ENCODE peak calls at places on chromosomes 6 and 20, in nine cellular contexts. One of them, this sample, is unnamed.

GRCh38 chr6:121660277-121660676 is 224.8 kb downstream of the GJA1 start:
- DNase-seq in activated CD4-positive, alpha-beta T cell treated with anti-CD3 and anti-CD28 coated beads, Interleukin-2, amount 50 U/mL, for 1 hour: no peak
- DNase-seq in occipital lobe: no peak
- DNase-seq in EL: no peak
- DNase-seq in naive thymus-derived CD8-positive, alpha-beta T cell: no peak
- DNase-seq in cerebellar cortex: no peak
- DNase-seq in NCI-H1105: no peak
- DNase-seq in RPMI7951: no peak
- DNase-seq in brain microvascular endothelial cell: no peak
- DNase-seq in this sample: no peak

GRCh38 chr6:167697316-167697715 is 129.4 kb upstream of the AFDN start:
- DNase-seq in activated CD4-positive, alpha-beta T cell treated with anti-CD3 and anti-CD28 coated beads, Interleukin-2, amount 50 U/mL, for 1 hour: no peak
- DNase-seq in occipital lobe: no peak
- DNase-seq in EL: no peak
- DNase-seq in naive thymus-derived CD8-positive, alpha-beta T cell: no peak
- DNase-seq in cerebellar cortex: no peak
- DNase-seq in NCI-H1105: no peak
- DNase-seq in RPMI7951: peak; percentile 17
- DNase-seq in brain microvascular endothelial cell: no peak
- DNase-seq in this sample: no peak

GRCh38 chr20:58892126-58892931 is 39.8 kb downstream of the GNAS start:
- DNase-seq in activated CD4-positive, alpha-beta T cell treated with anti-CD3 and anti-CD28 coated beads, Interleukin-2, amount 50 U/mL, for 1 hour: peak; percentile 72
- DNase-seq in occipital lobe: no peak
- DNase-seq in EL: peak; percentile 69
- DNase-seq in naive thymus-derived CD8-positive, alpha-beta T cell: peak; percentile 73
- DNase-seq in cerebellar cortex: peak; percentile 58
- DNase-seq in NCI-H1105: peak; percentile 85
- DNase-seq in RPMI7951: peak; percentile 71
- DNase-seq in brain microvascular endothelial cell: peak; percentile 34
- DNase-seq in this sample: peak; percentile 73

GRCh38 chr6:165660881-165661415 is 2.1 kb downstream of the PDE10A start:
- DNase-seq in activated CD4-positive, alpha-beta T cell treated with anti-CD3 and anti-CD28 coated beads, Interleukin-2, amount 50 U/mL, for 1 hour: no peak
- DNase-seq in occipital lobe: no peak
- DNase-seq in EL: no peak
- DNase-seq in naive thymus-derived CD8-positive, alpha-beta T cell: no peak
- DNase-seq in cerebellar cortex: no peak
- DNase-seq in NCI-H1105: peak; percentile 31
- DNase-seq in RPMI7951: no peak
- DNase-seq in brain microvascular endothelial cell: no peak
- DNase-seq in this sample: no peak

GRCh38 chr20:43507150-43508080 is at the start of gene L3MBTL1:
- DNase-seq in activated CD4-positive, alpha-beta T cell treated with anti-CD3 and anti-CD28 coated beads, Interleukin-2, amount 50 U/mL, for 1 hour: no peak
- DNase-seq in occipital lobe: no peak
- DNase-seq in EL: peak; percentile 56
- DNase-seq in naive thymus-derived CD8-positive, alpha-beta T cell: no peak
- DNase-seq in cerebellar cortex: peak; percentile 15
- DNase-seq in NCI-H1105: peak; percentile 25
- DNase-seq in RPMI7951: peak; percentile 21
- DNase-seq in brain microvascular endothelial cell: no peak
- DNase-seq in this sample: peak; percentile 23

GRCh38 chr6:153814136-153814535 is 224.9 kb upstream of the OPRM1 start:
- DNase-seq in activated CD4-positive, alpha-beta T cell treated with anti-CD3 and anti-CD28 coated beads, Interleukin-2, amount 50 U/mL, for 1 hour: no peak
- DNase-seq in occipital lobe: no peak
- DNase-seq in EL: peak; percentile 1
- DNase-seq in naive thymus-derived CD8-positive, alpha-beta T cell: no peak
- DNase-seq in cerebellar cortex: no peak
- DNase-seq in NCI-H1105: no peak
- DNase-seq in RPMI7951: no peak
- DNase-seq in brain microvascular endothelial cell: no peak
- DNase-seq in this sample: no peak

GRCh38 chr6:167825759-167826229 is 917 bp upstream of the AFDN start:
- DNase-seq in activated CD4-positive, alpha-beta T cell treated with anti-CD3 and anti-CD28 coated beads, Interleukin-2, amount 50 U/mL, for 1 hour: peak; percentile 18
- DNase-seq in occipital lobe: no peak
- DNase-seq in EL: peak; percentile 56
- DNase-seq in naive thymus-derived CD8-positive, alpha-beta T cell: no peak
- DNase-seq in cerebellar cortex: peak; percentile 39
- DNase-seq in NCI-H1105: peak; percentile 50
- DNase-seq in RPMI7951: peak; percentile 52
- DNase-seq in brain microvascular endothelial cell: no peak
- DNase-seq in this sample: no peak

GRCh38 chr6:7270320-7271204 is 42.4 kb downstream of the SSR1 start:
- DNase-seq in activated CD4-positive, alpha-beta T cell treated with anti-CD3 and anti-CD28 coated beads, Interleukin-2, amount 50 U/mL, for 1 hour: no peak
- DNase-seq in occipital lobe: no peak
- DNase-seq in EL: no peak
- DNase-seq in naive thymus-derived CD8-positive, alpha-beta T cell: no peak
- DNase-seq in cerebellar cortex: no peak
- DNase-seq in NCI-H1105: no peak
- DNase-seq in RPMI7951: no peak
- DNase-seq in brain microvascular endothelial cell: no peak
- DNase-seq in this sample: no peak

GRCh38 chr6:332671-333070 is 40.4 kb downstream of the DUSP22 start:
- DNase-seq in activated CD4-positive, alpha-beta T cell treated with anti-CD3 and anti-CD28 coated beads, Interleukin-2, amount 50 U/mL, for 1 hour: no peak
- DNase-seq in occipital lobe: no peak
- DNase-seq in EL: no peak
- DNase-seq in naive thymus-derived CD8-positive, alpha-beta T cell: no peak
- DNase-seq in cerebellar cortex: no peak
- DNase-seq in NCI-H1105: no peak
- DNase-seq in RPMI7951: peak; percentile 19
- DNase-seq in brain microvascular endothelial cell: peak; percentile 24
- DNase-seq in this sample: no peak

GRCh38 chr20:48708630-48709029 is 119.2 kb downstream of the PREX1 start:
- DNase-seq in activated CD4-positive, alpha-beta T cell treated with anti-CD3 and anti-CD28 coated beads, Interleukin-2, amount 50 U/mL, for 1 hour: no peak
- DNase-seq in occipital lobe: no peak
- DNase-seq in EL: no peak
- DNase-seq in naive thymus-derived CD8-positive, alpha-beta T cell: no peak
- DNase-seq in cerebellar cortex: no peak
- DNase-seq in NCI-H1105: no peak
- DNase-seq in RPMI7951: no peak
- DNase-seq in brain microvascular endothelial cell: no peak
- DNase-seq in this sample: no peak

GRCh38 chr6:167437888-167438484 is 113.1 kb downstream of the TTLL2 start:
- DNase-seq in activated CD4-positive, alpha-beta T cell treated with anti-CD3 and anti-CD28 coated beads, Interleukin-2, amount 50 U/mL, for 1 hour: no peak
- DNase-seq in occipital lobe: no peak
- DNase-seq in EL: no peak
- DNase-seq in naive thymus-derived CD8-positive, alpha-beta T cell: no peak
- DNase-seq in cerebellar cortex: no peak
- DNase-seq in NCI-H1105: no peak
- DNase-seq in RPMI7951: no peak
- DNase-seq in brain microvascular endothelial cell: no peak
- DNase-seq in this sample: no peak

GRCh38 chr20:49348563-49348962 is 70.7 kb upstream of the ZNFX1 start:
- DNase-seq in activated CD4-positive, alpha-beta T cell treated with anti-CD3 and anti-CD28 coated beads, Interleukin-2, amount 50 U/mL, for 1 hour: no peak
- DNase-seq in occipital lobe: no peak
- DNase-seq in EL: no peak
- DNase-seq in naive thymus-derived CD8-positive, alpha-beta T cell: no peak
- DNase-seq in cerebellar cortex: no peak
- DNase-seq in NCI-H1105: no peak
- DNase-seq in RPMI7951: no peak
- DNase-seq in brain microvascular endothelial cell: no peak
- DNase-seq in this sample: no peak

GRCh38 chr6:170172406-170172805 is 118.5 kb downstream of the DLL1 start:
- DNase-seq in activated CD4-positive, alpha-beta T cell treated with anti-CD3 and anti-CD28 coated beads, Interleukin-2, amount 50 U/mL, for 1 hour: no peak
- DNase-seq in occipital lobe: no peak
- DNase-seq in EL: no peak
- DNase-seq in naive thymus-derived CD8-positive, alpha-beta T cell: no peak
- DNase-seq in cerebellar cortex: no peak
- DNase-seq in NCI-H1105: no peak
- DNase-seq in RPMI7951: no peak
- DNase-seq in brain microvascular endothelial cell: no peak
- DNase-seq in this sample: no peak

GRCh38 chr20:33995053-33995816 is 1.5 kb downstream of the RALY start:
- DNase-seq in activated CD4-positive, alpha-beta T cell treated with anti-CD3 and anti-CD28 coated beads, Interleukin-2, amount 50 U/mL, for 1 hour: no peak
- DNase-seq in occipital lobe: no peak
- DNase-seq in EL: peak; percentile 15
- DNase-seq in naive thymus-derived CD8-positive, alpha-beta T cell: no peak
- DNase-seq in cerebellar cortex: no peak
- DNase-seq in NCI-H1105: no peak
- DNase-seq in RPMI7951: no peak
- DNase-seq in brain microvascular endothelial cell: no peak
- DNase-seq in this sample: no peak

GRCh38 chr6:2026133-2026532 is 219.3 kb downstream of the GMDS start:
- DNase-seq in activated CD4-positive, alpha-beta T cell treated with anti-CD3 and anti-CD28 coated beads, Interleukin-2, amount 50 U/mL, for 1 hour: no peak
- DNase-seq in occipital lobe: no peak
- DNase-seq in EL: no peak
- DNase-seq in naive thymus-derived CD8-positive, alpha-beta T cell: no peak
- DNase-seq in cerebellar cortex: no peak
- DNase-seq in NCI-H1105: no peak
- DNase-seq in RPMI7951: no peak
- DNase-seq in brain microvascular endothelial cell: no peak
- DNase-seq in this sample: no peak

GRCh38 chr6:119172813-119173212 is 94.3 kb upstream of the FAM184A start:
- DNase-seq in activated CD4-positive, alpha-beta T cell treated with anti-CD3 and anti-CD28 coated beads, Interleukin-2, amount 50 U/mL, for 1 hour: no peak
- DNase-seq in occipital lobe: no peak
- DNase-seq in EL: peak; percentile 7
- DNase-seq in naive thymus-derived CD8-positive, alpha-beta T cell: no peak
- DNase-seq in cerebellar cortex: no peak
- DNase-seq in NCI-H1105: no peak
- DNase-seq in RPMI7951: peak; percentile 85
- DNase-seq in brain microvascular endothelial cell: no peak
- DNase-seq in this sample: no peak

GRCh38 chr6:115137910-115138309 is 795.1 kb upstream of the HS3ST5 start:
- DNase-seq in activated CD4-positive, alpha-beta T cell treated with anti-CD3 and anti-CD28 coated beads, Interleukin-2, amount 50 U/mL, for 1 hour: no peak
- DNase-seq in occipital lobe: no peak
- DNase-seq in EL: no peak
- DNase-seq in naive thymus-derived CD8-positive, alpha-beta T cell: no peak
- DNase-seq in cerebellar cortex: no peak
- DNase-seq in NCI-H1105: no peak
- DNase-seq in RPMI7951: no peak
- DNase-seq in brain microvascular endothelial cell: no peak
- DNase-seq in this sample: no peak

GRCh38 chr6:10322991-10323390 is 91.9 kb downstream of the TFAP2A start:
- DNase-seq in activated CD4-positive, alpha-beta T cell treated with anti-CD3 and anti-CD28 coated beads, Interleukin-2, amount 50 U/mL, for 1 hour: no peak
- DNase-seq in occipital lobe: no peak
- DNase-seq in EL: peak; percentile 47
- DNase-seq in naive thymus-derived CD8-positive, alpha-beta T cell: no peak
- DNase-seq in cerebellar cortex: no peak
- DNase-seq in NCI-H1105: no peak
- DNase-seq in RPMI7951: peak; percentile 53
- DNase-seq in brain microvascular endothelial cell: no peak
- DNase-seq in this sample: no peak

GRCh38 chr6:151807513-151808330 is at the start of gene ESR1:
- DNase-seq in activated CD4-positive, alpha-beta T cell treated with anti-CD3 and anti-CD28 coated beads, Interleukin-2, amount 50 U/mL, for 1 hour: no peak
- DNase-seq in occipital lobe: no peak
- DNase-seq in EL: peak; percentile 13
- DNase-seq in naive thymus-derived CD8-positive, alpha-beta T cell: no peak
- DNase-seq in cerebellar cortex: no peak
- DNase-seq in NCI-H1105: peak; percentile 39
- DNase-seq in RPMI7951: no peak
- DNase-seq in brain microvascular endothelial cell: peak; percentile 15
- DNase-seq in this sample: peak; percentile 29

GRCh38 chr20:38125157-38126056 is 39.7 kb downstream of the TGM2 start:
- DNase-seq in activated CD4-positive, alpha-beta T cell treated with anti-CD3 and anti-CD28 coated beads, Interleukin-2, amount 50 U/mL, for 1 hour: no peak
- DNase-seq in occipital lobe: no peak
- DNase-seq in EL: no peak
- DNase-seq in naive thymus-derived CD8-positive, alpha-beta T cell: no peak
- DNase-seq in cerebellar cortex: no peak
- DNase-seq in NCI-H1105: peak; percentile 96
- DNase-seq in RPMI7951: peak; percentile 84
- DNase-seq in brain microvascular endothelial cell: peak; percentile 88
- DNase-seq in this sample: no peak

GRCh38 chr6:22227824-22228610 is 68.8 kb downstream of the PRL start:
- DNase-seq in activated CD4-positive, alpha-beta T cell treated with anti-CD3 and anti-CD28 coated beads, Interleukin-2, amount 50 U/mL, for 1 hour: no peak
- DNase-seq in occipital lobe: no peak
- DNase-seq in EL: no peak
- DNase-seq in naive thymus-derived CD8-positive, alpha-beta T cell: no peak
- DNase-seq in cerebellar cortex: no peak
- DNase-seq in NCI-H1105: no peak
- DNase-seq in RPMI7951: no peak
- DNase-seq in brain microvascular endothelial cell: no peak
- DNase-seq in this sample: no peak

GRCh38 chr6:77433888-77434287 is 29.4 kb downstream of the HTR1B start:
- DNase-seq in activated CD4-positive, alpha-beta T cell treated with anti-CD3 and anti-CD28 coated beads, Interleukin-2, amount 50 U/mL, for 1 hour: no peak
- DNase-seq in occipital lobe: no peak
- DNase-seq in EL: no peak
- DNase-seq in naive thymus-derived CD8-positive, alpha-beta T cell: no peak
- DNase-seq in cerebellar cortex: no peak
- DNase-seq in NCI-H1105: no peak
- DNase-seq in RPMI7951: no peak
- DNase-seq in brain microvascular endothelial cell: no peak
- DNase-seq in this sample: no peak